ENCODE peak calls at places on chromosomes 12 and 14, in six cellular contexts. L, B, M, Q, A and P are unnamed samples.

GRCh38 chr14:22070119-22070982 is 396.7 kb upstream of the OR4E1 start:
- DNase-seq in L (no peak), B (no peak), A (peak), M (peak), Q (peak), P (no peak)

GRCh38 chr14:20455355-20456300 is 602 bp downstream of the APEX1 start:
- DNase-seq in A (no peak), L (no peak), M (peak), Q (peak), B (no peak), P (peak)

GRCh38 chr14:96410119-96410518 is 18.2 kb downstream of the AK7 start:
- DNase-seq in M (no peak), A (no peak), B (no peak), L (peak), Q (peak), P (no peak)

GRCh38 chr14:83863042-83863441 is 1666.9 kb upstream of the FLRT2 start:
- DNase-seq in B (no peak), A (no peak), Q (no peak), M (no peak), L (no peak), P (no peak)

GRCh38 chr12:127558363-127558762 is 708.6 kb upstream of the TMEM132C start:
- DNase-seq in A (no peak), L (no peak), B (no peak), M (no peak), Q (peak), P (no peak)

GRCh38 chr14:63605041-63605532 is 36.6 kb downstream of the WDR89 start:
- DNase-seq in Q (no peak), A (no peak), M (no peak), L (no peak), B (no peak), P (peak)

GRCh38 chr14:103718572-103718971 is 3.0 kb downstream of the ZFYVE21 start:
- DNase-seq in B (no peak), L (no peak), Q (no peak), A (no peak), M (no peak), P (no peak)

GRCh38 chr14:91293281-91293680 is 48.8 kb upstream of the GPR68 start:
- DNase-seq in B (no peak), L (no peak), M (no peak), A (no peak), Q (no peak), P (no peak)

GRCh38 chr14:53953828-53954550 is 2.6 kb downstream of the BMP4 start:
- DNase-seq in A (no peak), M (no peak), Q (peak), B (peak), L (peak), P (peak)

GRCh38 chr12:53254816-53255545 is 13.1 kb upstream of the ESPL1 start:
- DNase-seq in B (no peak), Q (no peak), M (no peak), L (no peak), A (no peak), P (no peak)

GRCh38 chr14:55153951-55154350 is 24.9 kb downstream of the LGALS3 start:
- DNase-seq in L (no peak), Q (no peak), M (no peak), A (no peak), B (peak), P (no peak)

GRCh38 chr12:79848321-79848720 is 86.6 kb downstream of the PPP1R12A start:
- DNase-seq in Q (no peak), L (no peak), A (no peak), B (no peak), M (no peak), P (no peak)

GRCh38 chr14:22566845-22567244 is 22.2 kb downstream of the DAD1 start:
- DNase-seq in L (no peak), A (no peak), B (no peak), M (no peak), Q (no peak), P (peak)

GRCh38 chr12:93137656-93138612 is 208.8 kb upstream of the EEA1 start:
- DNase-seq in A (no peak), M (no peak), B (no peak), Q (peak), L (no peak), P (peak)

GRCh38 chr12:68056300-68056699 is 67.1 kb downstream of the IFNG-AS1 start:
- DNase-seq in B (no peak), L (no peak), M (no peak), Q (no peak), A (no peak), P (no peak)

GRCh38 chr12:103523771-103524170 is 28.0 kb upstream of the C12orf42 start:
- DNase-seq in L (no peak), B (no peak), A (no peak), M (no peak), Q (no peak), P (no peak)

GRCh38 chr12:131386781-131387180 is 324.1 kb upstream of the SFSWAP start:
- DNase-seq in Q (no peak), A (no peak), L (no peak), B (no peak), M (no peak), P (no peak)

GRCh38 chr12:1916396-1917171 is 1.9 kb downstream of the CACNA2D4 start:
- DNase-seq in L (no peak), A (peak), Q (no peak), B (peak), M (no peak), P (no peak)

GRCh38 chr12:11672361-11672760 is 22.9 kb downstream of the ETV6 start:
- DNase-seq in B (no peak), Q (no peak), M (no peak), A (no peak), L (no peak), P (no peak)

GRCh38 chr12:25853696-25854095 is 104.8 kb upstream of the RASSF8 start:
- DNase-seq in B (no peak), Q (no peak), A (no peak), M (no peak), L (no peak), P (no peak)

GRCh38 chr12:57998251-57998650 is 56.9 kb downstream of the ATP23 start:
- DNase-seq in L (no peak), A (no peak), Q (no peak), M (no peak), B (no peak), P (no peak)

GRCh38 chr14:76346391-76347160 is 29.4 kb upstream of the ESRRB start:
- DNase-seq in A (no peak), B (no peak), L (peak), M (no peak), Q (peak), P (no peak)

GRCh38 chr12:131222271-131223139 is 268.8 kb downstream of the ADGRD1 start:
- DNase-seq in A (no peak), L (no peak), M (no peak), B (no peak), Q (peak), P (peak)

GRCh38 chr12:645563-646071 is 17.6 kb downstream of the NINJ2 start:
- DNase-seq in A (no peak), M (no peak), Q (peak), B (peak), L (peak), P (peak)

GRCh38 chr12:19574606-19575005 is 135.3 kb downstream of the AEBP2 start:
- DNase-seq in L (peak), B (no peak), Q (no peak), A (no peak), M (no peak), P (no peak)

GRCh38 chr14:35419429-35419841 is 14.9 kb upstream of the NFKBIA start:
- DNase-seq in B (no peak), M (no peak), L (peak), Q (peak), A (no peak), P (peak)

GRCh38 chr12:117092886-117093285 is 6.3 kb downstream of the TESC start:
- DNase-seq in L (no peak), Q (no peak), B (no peak), M (no peak), A (no peak), P (no peak)